ENCODE peak calls at places on chromosomes 7 and 10, in eight cellular contexts. Y, B, N, C, S, E, J and R are unnamed samples.

GRCh38 chr7:140983802-140984201 is 30.9 kb downstream of the MRPS33 start:
- DNase-seq in Y (no peak), B (no peak), N (no peak), C (no peak), S (no peak), E (no peak), J (no peak), R (no peak)

GRCh38 chr10:86824151-86824550 is 67.7 kb downstream of the BMPR1A start:
- DNase-seq in Y (no peak), B (no peak), N (no peak), C (no peak), S (no peak), E (no peak), J (no peak), R (no peak)

GRCh38 chr7:11548532-11548931 is 283.5 kb downstream of the THSD7A start:
- DNase-seq in Y (no peak), B (no peak), N (no peak), C (no peak), S (no peak), E (no peak), J (no peak), R (no peak)

GRCh38 chr10:121624778-121625330 is 26.6 kb upstream of the FGFR2 start:
- DNase-seq in Y (no peak), B (no peak), N (no peak), C (no peak), S (no peak), E (no peak), J (no peak), R (no peak)

GRCh38 chr10:123746520-123746919 is 80.4 kb downstream of the GPR26 start:
- DNase-seq in Y (no peak), B (no peak), N (no peak), C (no peak), S (no peak), E (no peak), J (no peak), R (no peak)

GRCh38 chr7:15888090-15888489 is 201.6 kb upstream of the MEOX2 start:
- DNase-seq in Y (no peak), B (no peak), N (no peak), C (no peak), S (no peak), E (no peak), J (no peak), R (no peak)

GRCh38 chr7:131173148-131173890 is 154.4 kb upstream of the MKLN1 start:
- DNase-seq in Y (no peak), B (no peak), N (no peak), C (peak; percentile 67), S (peak; percentile 53), E (no peak), J (peak; percentile 92), R (no peak)

GRCh38 chr10:65335311-65335710 is 1590.5 kb upstream of the LRRTM3 start:
- DNase-seq in Y (no peak), B (no peak), N (no peak), C (no peak), S (no peak), E (no peak), J (no peak), R (no peak)

GRCh38 chr7:34612671-34613070 is 45.3 kb upstream of the NPSR1 start:
- DNase-seq in Y (no peak), B (no peak), N (no peak), C (peak; percentile 43), S (no peak), E (no peak), J (no peak), R (no peak)

GRCh38 chr10:2111936-2112335 is 374.6 kb upstream of the ADARB2 start:
- DNase-seq in Y (no peak), B (no peak), N (no peak), C (no peak), S (peak; percentile 100), E (no peak), J (peak; percentile 83), R (no peak)

GRCh38 chr7:67856046-67856445 is 859.4 kb downstream of the TYW1 start:
- DNase-seq in Y (no peak), B (no peak), N (no peak), C (no peak), S (no peak), E (no peak), J (no peak), R (no peak)

GRCh38 chr7:99440195-99440594 is 1.5 kb downstream of the CPSF4 start:
- DNase-seq in Y (no peak), B (no peak), N (no peak), C (peak; percentile 76), S (no peak), E (no peak), J (no peak), R (no peak)

GRCh38 chr7:148260605-148261004 is 330.0 kb upstream of the C7orf33 start:
- DNase-seq in Y (no peak), B (no peak), N (no peak), C (no peak), S (no peak), E (no peak), J (no peak), R (no peak)